ENCODE peak calls at places on chromosomes 5 and 9, in five cellular contexts. H, E, J, W and S are unnamed samples.

GRCh38 chr9:115674091-115674490 is 479.5 kb upstream of the PAPPA start:
- DNase-seq in H (no peak), E (peak), J (no peak), W (no peak), S (no peak)

GRCh38 chr5:147690595-147690994 is 91.9 kb downstream of the JAKMIP2 start:
- DNase-seq in H (no peak), E (no peak), J (no peak), W (no peak), S (no peak)

GRCh38 chr9:75102177-75102790 is 14.0 kb downstream of the OSTF1 start:
- DNase-seq in H (no peak), E (no peak), J (no peak), W (no peak), S (no peak)

GRCh38 chr5:174145821-174146220 is 100.3 kb downstream of the NSG2 start:
- DNase-seq in H (peak), E (peak), J (no peak), W (peak), S (peak)

GRCh38 chr5:131230406-131230805 is 33.4 kb upstream of the CDC42SE2 start:
- DNase-seq in H (no peak), E (no peak), J (no peak), W (no peak), S (no peak)

GRCh38 chr9:79060726-79061125 is 511.0 kb upstream of the TLE4 start:
- DNase-seq in H (no peak), E (peak), J (no peak), W (no peak), S (no peak)

GRCh38 chr5:124634820-124635323 is 111.6 kb downstream of the ZNF608 start:
- DNase-seq in H (no peak), E (peak), J (no peak), W (no peak), S (no peak)

GRCh38 chr5:76521240-76521758 is 101.9 kb downstream of the F2RL2 start:
- DNase-seq in H (no peak), E (peak), J (no peak), W (no peak), S (no peak)

GRCh38 chr9:77588319-77588937 is 59.7 kb downstream of the GNA14 start:
- DNase-seq in H (no peak), E (peak), J (no peak), W (no peak), S (no peak)

GRCh38 chr5:129670944-129671343 is 77.0 kb upstream of the MINAR2 start:
- DNase-seq in H (no peak), E (peak), J (no peak), W (no peak), S (no peak)

GRCh38 chr5:116815081-116815480 is 240.5 kb upstream of the SEMA6A start:
- DNase-seq in H (no peak), E (no peak), J (no peak), W (no peak), S (no peak)

GRCh38 chr5:60810438-60811085 is 33.5 kb downstream of the ELOVL7 start:
- DNase-seq in H (no peak), E (peak), J (no peak), W (no peak), S (no peak)

GRCh38 chr9:90060256-90060655 is 455.4 kb downstream of the GADD45G start:
- DNase-seq in H (no peak), E (no peak), J (no peak), W (no peak), S (no peak)

GRCh38 chr5:147874910-147875367 is 3.6 kb upstream of the SCGB3A2 start:
- DNase-seq in H (no peak), E (no peak), J (no peak), W (no peak), S (no peak)

GRCh38 chr9:77820293-77820954 is 172.3 kb upstream of the GNA14 start:
- DNase-seq in H (no peak), E (peak), J (no peak), W (no peak), S (no peak)